ENCODE peak calls at places on chromosome 6, in four cellular contexts. One of them, this sample, is unnamed.

GRCh38 chr6:96171112-96171511 is 155.3 kb downstream of the FUT9 start:
- DNase-seq in HepG2: no peak
- DNase-seq in K562: no peak
- DNase-seq in GM12878: no peak
- DNase-seq in this sample: no peak

GRCh38 chr6:85920782-85921181 is 278.1 kb upstream of the SYNCRIP start:
- DNase-seq in HepG2: no peak
- DNase-seq in K562: no peak
- DNase-seq in GM12878: no peak
- DNase-seq in this sample: no peak

GRCh38 chr6:7073810-7074525 is 33.8 kb upstream of the RREB1 start:
- DNase-seq in HepG2: no peak
- DNase-seq in K562: no peak
- DNase-seq in GM12878: peak; percentile 92
- DNase-seq in this sample: no peak

GRCh38 chr6:107827541-107827940 is 3.4 kb upstream of the SCML4 start:
- DNase-seq in HepG2: no peak
- DNase-seq in K562: no peak
- DNase-seq in GM12878: no peak
- DNase-seq in this sample: no peak

GRCh38 chr6:37979392-37980221 is 160.1 kb downstream of the ZFAND3 start:
- DNase-seq in HepG2: no peak
- DNase-seq in K562: no peak
- DNase-seq in GM12878: no peak
- DNase-seq in this sample: no peak

GRCh38 chr6:45801471-45802289 is 214.0 kb downstream of the CLIC5 start:
- DNase-seq in HepG2: no peak
- DNase-seq in K562: no peak
- DNase-seq in GM12878: no peak
- DNase-seq in this sample: no peak

GRCh38 chr6:45353654-45354053 is 24.1 kb downstream of the SUPT3H start:
- DNase-seq in HepG2: no peak
- DNase-seq in K562: no peak
- DNase-seq in GM12878: no peak
- DNase-seq in this sample: no peak

GRCh38 chr6:73696990-73697651 is 1.1 kb downstream of the CD109 start:
- DNase-seq in HepG2: no peak
- DNase-seq in K562: no peak
- DNase-seq in GM12878: no peak
- DNase-seq in this sample: no peak

GRCh38 chr6:24394061-24394460 is 8.7 kb upstream of the MRS2 start:
- DNase-seq in HepG2: no peak
- DNase-seq in K562: no peak
- DNase-seq in GM12878: no peak
- DNase-seq in this sample: no peak

GRCh38 chr6:106141441-106142237 is 55.5 kb downstream of the PRDM1 start:
- DNase-seq in HepG2: no peak
- DNase-seq in K562: no peak
- DNase-seq in GM12878: peak; percentile 85
- DNase-seq in this sample: no peak

GRCh38 chr6:17588011-17588410 is 12.1 kb upstream of the FAM8A1 start:
- DNase-seq in HepG2: no peak
- DNase-seq in K562: no peak
- DNase-seq in GM12878: no peak
- DNase-seq in this sample: no peak

GRCh38 chr6:75986935-75987334 is 85.5 kb downstream of the IMPG1 start:
- DNase-seq in HepG2: no peak
- DNase-seq in K562: no peak
- DNase-seq in GM12878: no peak
- DNase-seq in this sample: no peak

GRCh38 chr6:2764610-2765165 is 505 bp upstream of the WRNIP1 start:
- DNase-seq in HepG2: peak; percentile 50
- DNase-seq in K562: peak; percentile 97
- DNase-seq in GM12878: no peak
- DNase-seq in this sample: no peak

GRCh38 chr6:17580518-17581048 is 19.5 kb upstream of the FAM8A1 start:
- DNase-seq in HepG2: no peak
- DNase-seq in K562: no peak
- DNase-seq in GM12878: no peak
- DNase-seq in this sample: no peak

GRCh38 chr6:81166770-81167169 is 585.7 kb downstream of the TENT5A start:
- DNase-seq in HepG2: no peak
- DNase-seq in K562: no peak
- DNase-seq in GM12878: no peak
- DNase-seq in this sample: no peak

GRCh38 chr6:122548281-122548680 is 61.9 kb upstream of the PKIB start:
- DNase-seq in HepG2: no peak
- DNase-seq in K562: no peak
- DNase-seq in GM12878: no peak
- DNase-seq in this sample: no peak

GRCh38 chr6:16148498-16148897 is 19.6 kb downstream of the MYLIP start:
- DNase-seq in HepG2: peak; percentile 32
- DNase-seq in K562: no peak
- DNase-seq in GM12878: no peak
- DNase-seq in this sample: no peak

GRCh38 chr6:79048611-79049010 is 29.4 kb downstream of the PHIP start:
- DNase-seq in HepG2: peak; percentile 29
- DNase-seq in K562: peak; percentile 15
- DNase-seq in GM12878: no peak
- DNase-seq in this sample: peak; percentile 39

GRCh38 chr6:8215631-8216030 is 113.3 kb upstream of the EEF1E1 start:
- DNase-seq in HepG2: no peak
- DNase-seq in K562: no peak
- DNase-seq in GM12878: no peak
- DNase-seq in this sample: no peak

GRCh38 chr6:132128424-132128823 is 177.3 kb upstream of the CCN2 start:
- DNase-seq in HepG2: no peak
- DNase-seq in K562: no peak
- DNase-seq in GM12878: no peak
- DNase-seq in this sample: no peak

GRCh38 chr6:156808287-156808686 is 31.1 kb downstream of the ARID1B start:
- DNase-seq in HepG2: no peak
- DNase-seq in K562: no peak
- DNase-seq in GM12878: no peak
- DNase-seq in this sample: no peak

GRCh38 chr6:28896505-28897392 is 27.0 kb downstream of the TRIM27 start:
- DNase-seq in HepG2: peak; percentile 89
- DNase-seq in K562: peak; percentile 64
- DNase-seq in GM12878: no peak
- DNase-seq in this sample: peak; percentile 32

GRCh38 chr6:157770946-157771345 is 52.1 kb upstream of the SNX9 start:
- DNase-seq in HepG2: no peak
- DNase-seq in K562: no peak
- DNase-seq in GM12878: no peak
- DNase-seq in this sample: no peak

GRCh38 chr6:52417675-52418111 is 2.4 kb upstream of the EFHC1 start:
- DNase-seq in HepG2: peak; percentile 48
- DNase-seq in K562: peak; percentile 59
- DNase-seq in GM12878: no peak
- DNase-seq in this sample: no peak

GRCh38 chr6:55694148-55694547 is 115.2 kb upstream of the HMGCLL1 start:
- DNase-seq in HepG2: no peak
- DNase-seq in K562: no peak
- DNase-seq in GM12878: no peak
- DNase-seq in this sample: peak; percentile 16

GRCh38 chr6:22765015-22765414 is 195.6 kb downstream of the HDGFL1 start:
- DNase-seq in HepG2: no peak
- DNase-seq in K562: no peak
- DNase-seq in GM12878: no peak
- DNase-seq in this sample: no peak

GRCh38 chr6:169363590-169363989 is 109.9 kb upstream of the THBS2 start:
- DNase-seq in HepG2: no peak
- DNase-seq in K562: no peak
- DNase-seq in GM12878: no peak
- DNase-seq in this sample: no peak

DNA sequence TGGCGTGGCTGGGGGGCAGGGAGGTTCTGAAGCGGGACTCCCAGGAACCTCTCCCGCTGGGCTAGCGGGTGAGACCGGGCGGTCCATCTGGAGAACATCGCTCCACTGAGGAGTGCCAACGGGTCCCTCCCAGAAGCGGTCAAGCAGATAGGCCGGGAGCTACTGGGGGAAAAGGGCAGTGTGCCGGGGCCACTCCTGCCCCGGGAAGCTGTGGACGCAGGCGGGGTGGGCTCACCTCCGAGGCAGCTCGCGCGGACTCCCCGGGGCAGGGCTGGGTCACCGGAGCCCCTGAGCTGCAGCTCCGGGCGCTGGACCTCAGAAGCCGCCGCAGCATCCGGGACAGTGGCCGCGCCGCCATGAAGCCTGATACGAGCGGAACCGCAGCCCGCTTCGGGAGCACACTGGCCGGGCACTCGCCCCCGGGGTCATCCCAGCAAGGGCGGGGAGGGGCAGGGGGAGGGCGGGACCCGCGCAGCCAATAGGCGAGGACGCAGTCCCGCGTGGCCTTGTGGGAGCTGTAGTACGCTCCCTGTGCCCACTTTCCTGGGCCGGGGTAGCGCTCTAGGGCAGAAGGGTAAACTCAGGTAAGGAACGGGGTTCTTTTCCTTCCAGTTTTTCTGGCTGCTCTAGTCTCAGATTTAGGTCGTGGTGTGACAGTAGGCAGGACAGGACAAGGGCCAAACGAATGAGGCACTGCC is at the start of gene MOCS1:
- DNase-seq in HepG2: peak; percentile 70
- DNase-seq in K562: peak; percentile 94
- DNase-seq in GM12878: no peak
- DNase-seq in this sample: peak; percentile 81
- TF ChIP-seq TARDBP in HepG2: no peak
- TF ChIP-seq TARDBP in K562: no peak
- TF ChIP-seq TARDBP in GM12878: no peak
- TF ChIP-seq TARDBP in this sample: no peak

GRCh38 chr6:39885691-39886090 is 48.6 kb downstream of the MOCS1 start:
- DNase-seq in HepG2: peak; percentile 22
- DNase-seq in K562: no peak
- DNase-seq in GM12878: no peak
- DNase-seq in this sample: no peak
- TF ChIP-seq TARDBP in HepG2: no peak
- TF ChIP-seq TARDBP in K562: no peak
- TF ChIP-seq TARDBP in GM12878: no peak
- TF ChIP-seq TARDBP in this sample: no peak

DNA sequence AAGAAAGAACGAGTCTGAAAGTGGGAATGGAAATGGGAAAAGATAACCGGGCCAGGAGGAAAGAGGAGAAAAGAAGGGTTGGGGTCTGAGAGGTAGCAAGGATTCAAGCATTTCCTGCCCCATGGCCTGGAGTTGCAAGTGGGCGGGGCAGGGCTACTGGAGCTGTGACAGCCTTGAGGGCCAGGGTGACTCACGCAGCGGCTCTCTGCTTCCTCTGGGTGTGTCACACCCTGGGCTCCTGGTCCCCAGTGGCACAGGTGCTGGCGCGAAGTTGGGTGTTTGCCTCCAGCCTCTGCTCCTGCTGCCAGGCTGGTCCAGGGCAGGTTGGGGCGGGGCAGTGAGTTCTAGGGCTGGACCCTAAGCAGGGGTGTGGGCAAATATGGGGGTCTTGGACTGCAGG is 3.3 kb upstream of the ULBP3 start:
- DNase-seq in HepG2: peak; percentile 43
- DNase-seq in K562: peak; percentile 68
- DNase-seq in GM12878: no peak
- DNase-seq in this sample: peak; percentile 39
- TF ChIP-seq TARDBP in HepG2: no peak
- TF ChIP-seq TARDBP in K562: no peak
- TF ChIP-seq TARDBP in GM12878: no peak
- TF ChIP-seq TARDBP in this sample: no peak

GRCh38 chr6:142966294-142966693 is 21.3 kb upstream of the HIVEP2 start:
- DNase-seq in HepG2: no peak
- DNase-seq in K562: no peak
- DNase-seq in GM12878: no peak
- DNase-seq in this sample: no peak

GRCh38 chr6:142965164-142965563 is 20.2 kb upstream of the HIVEP2 start:
- DNase-seq in HepG2: no peak
- DNase-seq in K562: no peak
- DNase-seq in GM12878: no peak
- DNase-seq in this sample: no peak

DNA sequence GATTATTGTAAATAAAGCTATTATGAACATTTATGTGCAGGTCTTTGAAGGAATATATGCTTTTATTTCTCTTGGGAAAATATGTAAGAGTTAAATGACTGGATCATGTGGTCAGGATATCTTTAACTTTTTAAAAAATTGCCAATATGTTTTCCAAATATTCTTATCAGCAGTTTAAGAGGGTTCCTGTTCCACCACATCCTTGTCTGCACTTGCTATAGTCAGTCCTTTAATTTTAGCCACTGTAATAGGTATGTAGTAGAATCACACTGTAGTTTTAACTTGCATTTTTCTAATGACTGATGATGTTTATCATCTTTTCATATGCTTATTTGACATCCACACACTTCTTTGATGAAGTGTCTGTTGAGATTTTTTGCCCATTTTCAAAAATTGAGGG is 23.6 kb upstream of the HIVEP2 start:
- DNase-seq in HepG2: no peak
- DNase-seq in K562: no peak
- DNase-seq in GM12878: no peak
- DNase-seq in this sample: no peak
- TF ChIP-seq TARDBP in HepG2: no peak
- TF ChIP-seq TARDBP in K562: no peak
- TF ChIP-seq TARDBP in GM12878: no peak
- TF ChIP-seq TARDBP in this sample: no peak

GRCh38 chr6:36025260-36025931 is 955 bp upstream of the SLC26A8 start:
- DNase-seq in HepG2: no peak
- DNase-seq in K562: peak; percentile 51
- DNase-seq in GM12878: no peak
- DNase-seq in this sample: no peak
- TF ChIP-seq TARDBP in HepG2: no peak
- TF ChIP-seq TARDBP in K562: peak; percentile 79
- TF ChIP-seq TARDBP in GM12878: no peak
- TF ChIP-seq TARDBP in this sample: no peak

DNA sequence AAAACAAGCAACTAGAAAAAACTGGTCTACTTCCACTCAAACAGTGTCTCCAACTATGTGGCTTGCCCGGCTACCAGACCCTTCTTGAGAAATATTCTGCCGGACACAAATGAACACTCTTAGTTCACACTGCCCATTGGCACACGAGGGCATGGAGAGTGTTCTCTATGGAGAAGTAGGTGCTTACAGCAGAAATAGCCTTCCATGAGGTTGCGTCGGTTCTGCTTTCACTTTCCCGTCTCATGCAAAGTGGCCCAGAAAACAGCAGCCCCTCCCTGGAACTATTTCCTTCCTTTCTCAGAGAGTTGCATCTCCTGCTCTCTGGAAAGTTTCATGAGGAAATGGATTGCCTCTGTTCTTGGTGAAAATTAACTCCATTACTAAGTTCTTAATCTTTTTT is 9.5 kb upstream of the HLA-DOA start:
- DNase-seq in HepG2: no peak
- DNase-seq in K562: no peak
- DNase-seq in GM12878: peak; percentile 38
- DNase-seq in this sample: no peak
- TF ChIP-seq TARDBP in HepG2: no peak
- TF ChIP-seq TARDBP in K562: no peak
- TF ChIP-seq TARDBP in GM12878: no peak
- TF ChIP-seq TARDBP in this sample: no peak